ENCODE peak calls at places on chromosomes 16 and 17, in nine cellular contexts. R is CD4-positive, alpha-beta T cell; Q is AML-193; F is esophagus muscularis mucosa; C is effector CD4-positive, alpha-beta T cell; J is pons; D is BE2C; W is stimulated activated naive CD4-positive, alpha-beta T cell; U is stimulated activated CD8-positive, alpha-beta memory T cell treated with anti-CD3 and anti-CD28 coated beads, Interleukin-15, amount 100 ng/mL, for 48 hours. Z is an unnamed sample.

GRCh38 chr16:47492428-47493357 is 31.6 kb downstream of the PHKB start:
- DNase-seq in R (no peak), Q (peak; percentile 46), F (no peak), C (no peak), J (peak; percentile 77), D (peak; percentile 75), W (no peak), U (no peak), Z (no peak)

GRCh38 chr16:73046484-73047214 is 1.3 kb downstream of the ZFHX3 start:
- DNase-seq in R (no peak), Q (no peak), F (no peak), C (no peak), J (no peak), D (no peak), W (no peak), U (no peak), Z (no peak)

GRCh38 chr17:72590382-72590781 is 469.6 kb downstream of the SOX9 start:
- DNase-seq in R (no peak), Q (no peak), F (no peak), C (no peak), J (no peak), D (no peak), W (no peak), U (no peak), Z (no peak)

GRCh38 chr16:24728891-24729242 is 584 bp upstream of the TNRC6A start:
- DNase-seq in R (no peak), Q (no peak), F (no peak), C (no peak), J (no peak), D (no peak), W (no peak), U (no peak), Z (no peak)

GRCh38 chr17:77098884-77099545 is 41.8 kb upstream of the SEC14L1 start:
- DNase-seq in R (peak; percentile 47), Q (peak; percentile 89), F (no peak), C (peak; percentile 8), J (peak; percentile 95), D (no peak), W (peak; percentile 72), U (no peak), Z (no peak)

GRCh38 chr17:48215583-48216139 is 108.1 kb downstream of the SNX11 start:
- DNase-seq in R (no peak), Q (peak; percentile 49), F (no peak), C (no peak), J (peak; percentile 11), D (peak; percentile 9), W (no peak), U (no peak), Z (no peak)

GRCh38 chr17:82461827-82462524 is 3.4 kb downstream of the NARF start:
- DNase-seq in R (no peak), Q (no peak), F (no peak), C (no peak), J (no peak), D (no peak), W (no peak), U (no peak), Z (no peak)

GRCh38 chr16:9092282-9092962 is 978 bp downstream of the HAPSTR1 start:
- DNase-seq in R (peak; percentile 40), Q (no peak), F (no peak), C (peak; percentile 55), J (no peak), D (peak; percentile 47), W (peak; percentile 67), U (no peak), Z (peak; percentile 40)

GRCh38 chr17:70144260-70144846 is 25.0 kb upstream of the KCNJ2 start:
- DNase-seq in R (no peak), Q (peak; percentile 34), F (no peak), C (no peak), J (peak; percentile 73), D (no peak), W (no peak), U (no peak), Z (no peak)

GRCh38 chr16:86598607-86599318 is 20.4 kb downstream of the FOXL1 start:
- DNase-seq in R (no peak), Q (no peak), F (no peak), C (no peak), J (no peak), D (no peak), W (no peak), U (no peak), Z (no peak)

GRCh38 chr17:1709971-1710806 is at the start of gene TLCD2:
- DNase-seq in R (no peak), Q (no peak), F (no peak), C (no peak), J (no peak), D (peak; percentile 56), W (peak; percentile 30), U (no peak), Z (no peak)

GRCh38 chr16:74984194-74984669 is 691 bp downstream of the WDR59 start:
- DNase-seq in R (no peak), Q (no peak), F (no peak), C (peak; percentile 11), J (no peak), D (peak; percentile 30), W (no peak), U (peak; percentile 15), Z (no peak)

GRCh38 chr16:82639666-82640336 is 13.0 kb downstream of the CDH13 start:
- DNase-seq in R (peak; percentile 28), Q (peak; percentile 15), F (no peak), C (peak; percentile 27), J (peak; percentile 41), D (peak; percentile 41), W (peak; percentile 5), U (peak; percentile 29), Z (no peak)

GRCh38 chr16:27374794-27375499 is 27.0 kb upstream of the IL21R start:
- DNase-seq in R (peak; percentile 30), Q (no peak), F (no peak), C (no peak), J (peak; percentile 83), D (peak; percentile 82), W (peak; percentile 14), U (no peak), Z (no peak)

GRCh38 chr16:8998114-8998513 is 34.4 kb upstream of the USP7 start:
- DNase-seq in R (no peak), Q (no peak), F (no peak), C (no peak), J (no peak), D (no peak), W (no peak), U (no peak), Z (no peak)

GRCh38 chr16:49431591-49432290 is 58.1 kb downstream of the C16orf78 start:
- DNase-seq in R (no peak), Q (no peak), F (no peak), C (no peak), J (no peak), D (no peak), W (no peak), U (no peak), Z (no peak)

GRCh38 chr17:44473367-44473766 is 29.8 kb downstream of the GPATCH8 start:
- DNase-seq in R (no peak), Q (no peak), F (no peak), C (no peak), J (no peak), D (no peak), W (no peak), U (no peak), Z (no peak)

GRCh38 chr16:59463776-59464175 is 729.7 kb upstream of the GOT2 start:
- DNase-seq in R (no peak), Q (no peak), F (no peak), C (no peak), J (no peak), D (no peak), W (no peak), U (no peak), Z (no peak)

GRCh38 chr17:10618202-10618635 is 38.9 kb downstream of the MYH3 start:
- DNase-seq in R (peak; percentile 34), Q (peak; percentile 22), F (no peak), C (peak; percentile 40), J (peak; percentile 79), D (peak; percentile 46), W (peak; percentile 46), U (peak; percentile 19), Z (peak; percentile 25)

GRCh38 chr17:42629420-42630009 is 20.0 kb downstream of the TUBG1 start:
- DNase-seq in R (no peak), Q (peak; percentile 66), F (no peak), C (no peak), J (no peak), D (no peak), W (no peak), U (no peak), Z (no peak)

GRCh38 chr17:61410555-61411089 is 11.0 kb downstream of the TBX2 start:
- DNase-seq in R (peak; percentile 51), Q (peak; percentile 28), F (no peak), C (peak; percentile 68), J (peak; percentile 57), D (peak; percentile 68), W (peak; percentile 71), U (peak; percentile 51), Z (peak; percentile 56)

GRCh38 chr17:71338396-71338795 is 782.4 kb upstream of the SOX9 start:
- DNase-seq in R (no peak), Q (no peak), F (no peak), C (no peak), J (peak; percentile 45), D (no peak), W (no peak), U (no peak), Z (no peak)

GRCh38 chr16:3945751-3946603 is 65.5 kb upstream of the CREBBP start:
- DNase-seq in R (no peak), Q (no peak), F (no peak), C (no peak), J (no peak), D (no peak), W (no peak), U (no peak), Z (no peak)

GRCh38 chr16:87833548-87833947 is 35.8 kb downstream of the SLC7A5 start:
- DNase-seq in R (no peak), Q (no peak), F (no peak), C (no peak), J (no peak), D (no peak), W (no peak), U (no peak), Z (no peak)

GRCh38 chr17:27453466-27453865 is 2.8 kb upstream of the KSR1 start:
- DNase-seq in R (no peak), Q (no peak), F (no peak), C (no peak), J (no peak), D (no peak), W (no peak), U (no peak), Z (no peak)

GRCh38 chr17:38617074-38617860 is 11.5 kb upstream of the SRCIN1 start:
- DNase-seq in R (no peak), Q (no peak), F (no peak), C (no peak), J (no peak), D (peak; percentile 37), W (no peak), U (no peak), Z (no peak)

Z was measured in activated T-helper 1 cell treated with Interleukin-2 at 50 U/mL for 16 hours.